ENCODE peak calls at places on chromosomes 6 and 20, in nine cellular contexts. One of them, this sample, is unnamed.

GRCh38 chr20:57076951-57077350 is 189.5 kb downstream of the BMP7 start:
- DNase-seq in A172: peak
- DNase-seq in astrocyte of the spinal cord: no peak
- DNase-seq in mucosa of descending colon: no peak
- DNase-seq in ACHN: no peak
- DNase-seq in posterior cingulate gyrus: no peak
- DNase-seq in AG08395: no peak
- DNase-seq in activated CD4-positive, alpha-beta T cell treated with anti-CD3 and anti-CD28 coated beads, Interleukin-2, amount 50 U/mL, for 48 hours: no peak
- DNase-seq in MV-4-11: no peak
- DNase-seq in this sample: no peak

GRCh38 chr6:144782634-144783033 is 497.5 kb downstream of the UTRN start:
- DNase-seq in A172: no peak
- DNase-seq in astrocyte of the spinal cord: no peak
- DNase-seq in mucosa of descending colon: no peak
- DNase-seq in ACHN: no peak
- DNase-seq in posterior cingulate gyrus: no peak
- DNase-seq in AG08395: no peak
- DNase-seq in activated CD4-positive, alpha-beta T cell treated with anti-CD3 and anti-CD28 coated beads, Interleukin-2, amount 50 U/mL, for 48 hours: peak
- DNase-seq in MV-4-11: no peak
- DNase-seq in this sample: no peak

GRCh38 chr6:90459225-90459758 is 127.6 kb downstream of the MAP3K7 start:
- DNase-seq in A172: no peak
- DNase-seq in astrocyte of the spinal cord: no peak
- DNase-seq in mucosa of descending colon: no peak
- DNase-seq in ACHN: no peak
- DNase-seq in posterior cingulate gyrus: no peak
- DNase-seq in AG08395: no peak
- DNase-seq in activated CD4-positive, alpha-beta T cell treated with anti-CD3 and anti-CD28 coated beads, Interleukin-2, amount 50 U/mL, for 48 hours: no peak
- DNase-seq in MV-4-11: peak
- DNase-seq in this sample: no peak

GRCh38 chr6:4342407-4343137 is 207.2 kb upstream of the ECI2 start:
- DNase-seq in A172: no peak
- DNase-seq in astrocyte of the spinal cord: peak
- DNase-seq in mucosa of descending colon: no peak
- DNase-seq in ACHN: no peak
- DNase-seq in posterior cingulate gyrus: no peak
- DNase-seq in AG08395: no peak
- DNase-seq in activated CD4-positive, alpha-beta T cell treated with anti-CD3 and anti-CD28 coated beads, Interleukin-2, amount 50 U/mL, for 48 hours: no peak
- DNase-seq in MV-4-11: no peak
- DNase-seq in this sample: no peak

GRCh38 chr6:111540971-111541719 is 58.1 kb upstream of the REV3L start:
- DNase-seq in A172: no peak
- DNase-seq in astrocyte of the spinal cord: no peak
- DNase-seq in mucosa of descending colon: no peak
- DNase-seq in ACHN: no peak
- DNase-seq in posterior cingulate gyrus: no peak
- DNase-seq in AG08395: no peak
- DNase-seq in activated CD4-positive, alpha-beta T cell treated with anti-CD3 and anti-CD28 coated beads, Interleukin-2, amount 50 U/mL, for 48 hours: no peak
- DNase-seq in MV-4-11: no peak
- DNase-seq in this sample: no peak

GRCh38 chr6:121093928-121094327 is 240.4 kb downstream of the TBC1D32 start:
- DNase-seq in A172: peak
- DNase-seq in astrocyte of the spinal cord: peak
- DNase-seq in mucosa of descending colon: no peak
- DNase-seq in ACHN: peak
- DNase-seq in posterior cingulate gyrus: no peak
- DNase-seq in AG08395: peak
- DNase-seq in activated CD4-positive, alpha-beta T cell treated with anti-CD3 and anti-CD28 coated beads, Interleukin-2, amount 50 U/mL, for 48 hours: no peak
- DNase-seq in MV-4-11: no peak
- DNase-seq in this sample: no peak

GRCh38 chr6:87832025-87832825 is 130.2 kb upstream of the AKIRIN2 start:
- DNase-seq in A172: peak
- DNase-seq in astrocyte of the spinal cord: peak
- DNase-seq in mucosa of descending colon: no peak
- DNase-seq in ACHN: peak
- DNase-seq in posterior cingulate gyrus: no peak
- DNase-seq in AG08395: peak
- DNase-seq in activated CD4-positive, alpha-beta T cell treated with anti-CD3 and anti-CD28 coated beads, Interleukin-2, amount 50 U/mL, for 48 hours: no peak
- DNase-seq in MV-4-11: peak
- DNase-seq in this sample: no peak

GRCh38 chr6:89048985-89049384 is 31.6 kb upstream of the PNRC1 start:
- DNase-seq in A172: peak
- DNase-seq in astrocyte of the spinal cord: no peak
- DNase-seq in mucosa of descending colon: no peak
- DNase-seq in ACHN: no peak
- DNase-seq in posterior cingulate gyrus: no peak
- DNase-seq in AG08395: no peak
- DNase-seq in activated CD4-positive, alpha-beta T cell treated with anti-CD3 and anti-CD28 coated beads, Interleukin-2, amount 50 U/mL, for 48 hours: no peak
- DNase-seq in MV-4-11: no peak
- DNase-seq in this sample: no peak

GRCh38 chr6:122081921-122082320 is 317.5 kb upstream of the HSF2 start:
- DNase-seq in A172: peak
- DNase-seq in astrocyte of the spinal cord: no peak
- DNase-seq in mucosa of descending colon: no peak
- DNase-seq in ACHN: peak
- DNase-seq in posterior cingulate gyrus: no peak
- DNase-seq in AG08395: no peak
- DNase-seq in activated CD4-positive, alpha-beta T cell treated with anti-CD3 and anti-CD28 coated beads, Interleukin-2, amount 50 U/mL, for 48 hours: no peak
- DNase-seq in MV-4-11: no peak
- DNase-seq in this sample: no peak

GRCh38 chr6:154356690-154357089 is at the start of gene IPCEF1:
- DNase-seq in A172: no peak
- DNase-seq in astrocyte of the spinal cord: no peak
- DNase-seq in mucosa of descending colon: no peak
- DNase-seq in ACHN: no peak
- DNase-seq in posterior cingulate gyrus: no peak
- DNase-seq in AG08395: no peak
- DNase-seq in activated CD4-positive, alpha-beta T cell treated with anti-CD3 and anti-CD28 coated beads, Interleukin-2, amount 50 U/mL, for 48 hours: no peak
- DNase-seq in MV-4-11: peak
- DNase-seq in this sample: no peak

GRCh38 chr20:25491446-25492038 is 84.1 kb downstream of the GINS1 start:
- DNase-seq in A172: no peak
- DNase-seq in astrocyte of the spinal cord: no peak
- DNase-seq in mucosa of descending colon: no peak
- DNase-seq in ACHN: no peak
- DNase-seq in posterior cingulate gyrus: no peak
- DNase-seq in AG08395: no peak
- DNase-seq in activated CD4-positive, alpha-beta T cell treated with anti-CD3 and anti-CD28 coated beads, Interleukin-2, amount 50 U/mL, for 48 hours: no peak
- DNase-seq in MV-4-11: no peak
- DNase-seq in this sample: no peak

GRCh38 chr20:63186528-63187316 is 29.2 kb downstream of the YTHDF1 start:
- DNase-seq in A172: peak
- DNase-seq in astrocyte of the spinal cord: no peak
- DNase-seq in mucosa of descending colon: no peak
- DNase-seq in ACHN: peak
- DNase-seq in posterior cingulate gyrus: no peak
- DNase-seq in AG08395: peak
- DNase-seq in activated CD4-positive, alpha-beta T cell treated with anti-CD3 and anti-CD28 coated beads, Interleukin-2, amount 50 U/mL, for 48 hours: no peak
- DNase-seq in MV-4-11: no peak
- DNase-seq in this sample: peak

GRCh38 chr20:49045440-49046086 is 549 bp upstream of the CSE1L start:
- DNase-seq in A172: no peak
- DNase-seq in astrocyte of the spinal cord: no peak
- DNase-seq in mucosa of descending colon: no peak
- DNase-seq in ACHN: no peak
- DNase-seq in posterior cingulate gyrus: no peak
- DNase-seq in AG08395: no peak
- DNase-seq in activated CD4-positive, alpha-beta T cell treated with anti-CD3 and anti-CD28 coated beads, Interleukin-2, amount 50 U/mL, for 48 hours: no peak
- DNase-seq in MV-4-11: peak
- DNase-seq in this sample: peak

GRCh38 chr6:148747145-148747492 is 289 bp downstream of the UST start:
- DNase-seq in A172: no peak
- DNase-seq in astrocyte of the spinal cord: peak
- DNase-seq in mucosa of descending colon: peak
- DNase-seq in ACHN: peak
- DNase-seq in posterior cingulate gyrus: no peak
- DNase-seq in AG08395: peak
- DNase-seq in activated CD4-positive, alpha-beta T cell treated with anti-CD3 and anti-CD28 coated beads, Interleukin-2, amount 50 U/mL, for 48 hours: peak
- DNase-seq in MV-4-11: no peak
- DNase-seq in this sample: peak

GRCh38 chr20:43914697-43915208 is at the start of gene TOX2:
- DNase-seq in A172: no peak
- DNase-seq in astrocyte of the spinal cord: no peak
- DNase-seq in mucosa of descending colon: peak
- DNase-seq in ACHN: peak
- DNase-seq in posterior cingulate gyrus: no peak
- DNase-seq in AG08395: peak
- DNase-seq in activated CD4-positive, alpha-beta T cell treated with anti-CD3 and anti-CD28 coated beads, Interleukin-2, amount 50 U/mL, for 48 hours: peak
- DNase-seq in MV-4-11: no peak
- DNase-seq in this sample: no peak

GRCh38 chr6:17589402-17590116 is 10.5 kb upstream of the FAM8A1 start:
- DNase-seq in A172: peak
- DNase-seq in astrocyte of the spinal cord: peak
- DNase-seq in mucosa of descending colon: peak
- DNase-seq in ACHN: peak
- DNase-seq in posterior cingulate gyrus: no peak
- DNase-seq in AG08395: peak
- DNase-seq in activated CD4-positive, alpha-beta T cell treated with anti-CD3 and anti-CD28 coated beads, Interleukin-2, amount 50 U/mL, for 48 hours: no peak
- DNase-seq in MV-4-11: no peak
- DNase-seq in this sample: no peak

GRCh38 chr20:528923-529594 is 14.5 kb downstream of the CSNK2A1 start:
- DNase-seq in A172: peak
- DNase-seq in astrocyte of the spinal cord: peak
- DNase-seq in mucosa of descending colon: no peak
- DNase-seq in ACHN: peak
- DNase-seq in posterior cingulate gyrus: no peak
- DNase-seq in AG08395: peak
- DNase-seq in activated CD4-positive, alpha-beta T cell treated with anti-CD3 and anti-CD28 coated beads, Interleukin-2, amount 50 U/mL, for 48 hours: no peak
- DNase-seq in MV-4-11: peak
- DNase-seq in this sample: no peak

GRCh38 chr6:134630468-134631180 is 312.7 kb upstream of the SGK1 start:
- DNase-seq in A172: no peak
- DNase-seq in astrocyte of the spinal cord: no peak
- DNase-seq in mucosa of descending colon: peak
- DNase-seq in ACHN: no peak
- DNase-seq in posterior cingulate gyrus: no peak
- DNase-seq in AG08395: no peak
- DNase-seq in activated CD4-positive, alpha-beta T cell treated with anti-CD3 and anti-CD28 coated beads, Interleukin-2, amount 50 U/mL, for 48 hours: no peak
- DNase-seq in MV-4-11: peak
- DNase-seq in this sample: no peak

GRCh38 chr20:62020935-62021701 is 44.6 kb downstream of the TAF4 start:
- DNase-seq in A172: no peak
- DNase-seq in astrocyte of the spinal cord: peak
- DNase-seq in mucosa of descending colon: no peak
- DNase-seq in ACHN: no peak
- DNase-seq in posterior cingulate gyrus: no peak
- DNase-seq in AG08395: peak
- DNase-seq in activated CD4-positive, alpha-beta T cell treated with anti-CD3 and anti-CD28 coated beads, Interleukin-2, amount 50 U/mL, for 48 hours: no peak
- DNase-seq in MV-4-11: no peak
- DNase-seq in this sample: no peak

GRCh38 chr20:22346716-22347115 is 237.7 kb downstream of the FOXA2 start:
- DNase-seq in A172: no peak
- DNase-seq in astrocyte of the spinal cord: no peak
- DNase-seq in mucosa of descending colon: no peak
- DNase-seq in ACHN: no peak
- DNase-seq in posterior cingulate gyrus: no peak
- DNase-seq in AG08395: no peak
- DNase-seq in activated CD4-positive, alpha-beta T cell treated with anti-CD3 and anti-CD28 coated beads, Interleukin-2, amount 50 U/mL, for 48 hours: no peak
- DNase-seq in MV-4-11: peak
- DNase-seq in this sample: no peak

GRCh38 chr20:47705497-47705856 is 79.8 kb downstream of the SULF2 start:
- DNase-seq in A172: no peak
- DNase-seq in astrocyte of the spinal cord: no peak
- DNase-seq in mucosa of descending colon: no peak
- DNase-seq in ACHN: no peak
- DNase-seq in posterior cingulate gyrus: no peak
- DNase-seq in AG08395: no peak
- DNase-seq in activated CD4-positive, alpha-beta T cell treated with anti-CD3 and anti-CD28 coated beads, Interleukin-2, amount 50 U/mL, for 48 hours: no peak
- DNase-seq in MV-4-11: no peak
- DNase-seq in this sample: no peak

GRCh38 chr6:9250852-9251251 is 815.5 kb upstream of the SLC35B3 start:
- DNase-seq in A172: peak
- DNase-seq in astrocyte of the spinal cord: peak
- DNase-seq in mucosa of descending colon: peak
- DNase-seq in ACHN: peak
- DNase-seq in posterior cingulate gyrus: no peak
- DNase-seq in AG08395: no peak
- DNase-seq in activated CD4-positive, alpha-beta T cell treated with anti-CD3 and anti-CD28 coated beads, Interleukin-2, amount 50 U/mL, for 48 hours: no peak
- DNase-seq in MV-4-11: no peak
- DNase-seq in this sample: peak